ENCODE peak calls at places on chromosomes 1 and 21, in six cellular contexts. K is AG10803; L is astrocyte of the cerebellum; R is choroid plexus epithelial cell; S is HFF-Myc; F is CD4-positive, CD25-positive, alpha-beta regulatory T cell. E is an unnamed sample.

GRCh38 chr1:178727014-178727895 is 2.2 kb downstream of the RALGPS2 start:
- DNase-seq in R (no peak), S (no peak), F (no peak), K (no peak), L (no peak), E (no peak)

GRCh38 chr1:40563266-40563665 is 31.8 kb downstream of the ZNF684 start:
- DNase-seq in K (no peak), F (no peak), S (no peak), R (no peak), L (no peak), E (no peak)

GRCh38 chr1:100219457-100219856 is 30.2 kb downstream of the DBT start:
- DNase-seq in K (no peak), R (no peak), S (no peak), L (no peak), F (no peak), E (no peak)

GRCh38 chr21:29077651-29078090 is 4.2 kb upstream of the CCT8 start:
- DNase-seq in S (no peak), R (peak; percentile 68), F (peak; percentile 18), K (peak; percentile 32), L (no peak), E (no peak)

GRCh38 chr1:224615861-224616760 is at the start of gene CNIH3:
- DNase-seq in R (peak; percentile 36), S (peak; percentile 90), F (peak; percentile 21), K (peak; percentile 69), L (peak; percentile 68), E (peak; percentile 53)

GRCh38 chr21:26719750-26720149 is 125.5 kb downstream of the ADAMTS1 start:
- DNase-seq in R (no peak), L (no peak), K (peak; percentile 17), F (no peak), S (no peak), E (no peak)

GRCh38 chr1:156767879-156768608 is 709 bp downstream of the PRCC start:
- DNase-seq in L (no peak), F (no peak), S (no peak), K (peak; percentile 18), R (peak; percentile 31), E (no peak)

GRCh38 chr1:162349635-162350330 is 26.9 kb downstream of the SPATA46 start:
- DNase-seq in L (peak; percentile 26), S (peak; percentile 72), K (peak; percentile 72), F (no peak), R (peak; percentile 90), E (no peak)

GRCh38 chr1:167198518-167199133 is 22.1 kb upstream of the POU2F1 start:
- DNase-seq in K (no peak), R (no peak), L (no peak), S (no peak), F (no peak), E (no peak)

GRCh38 chr1:77524038-77524437 is 158.4 kb downstream of the ZZZ3 start:
- DNase-seq in R (no peak), S (no peak), F (no peak), K (no peak), L (no peak), E (no peak)

GRCh38 chr1:227917081-227917950 is 30.4 kb downstream of the WNT9A start:
- DNase-seq in R (no peak), L (no peak), F (no peak), K (no peak), S (no peak), E (no peak)

GRCh38 chr1:30878016-30878415 is 30.5 kb downstream of the SDC3 start:
- DNase-seq in L (no peak), F (no peak), K (no peak), S (no peak), R (no peak), E (no peak)

GRCh38 chr1:20413136-20413790 is 72.7 kb downstream of the CAMK2N1 start:
- DNase-seq in R (no peak), F (no peak), S (no peak), K (no peak), L (no peak), E (no peak)

GRCh38 chr1:235908742-235909520 is 42.2 kb upstream of the LYST start:
- DNase-seq in K (peak; percentile 92), R (peak; percentile 64), L (peak; percentile 54), F (no peak), S (no peak), E (no peak)

GRCh38 chr1:182955596-182956588 is 2.9 kb upstream of the SHCBP1L start:
- DNase-seq in R (peak; percentile 86), L (peak; percentile 54), F (no peak), S (peak; percentile 11), K (peak; percentile 97), E (no peak)

GRCh38 chr1:229879746-229880145 is 187.3 kb upstream of the GALNT2 start:
- DNase-seq in R (no peak), F (no peak), K (no peak), L (no peak), S (no peak), E (no peak)

GRCh38 chr1:33147997-33148314 is 33.9 kb downstream of the TRIM62 start:
- DNase-seq in K (peak; percentile 44), L (no peak), F (no peak), R (peak; percentile 74), S (no peak), E (peak; percentile 57)

GRCh38 chr1:38516560-38516959 is 343.0 kb downstream of the RRAGC start:
- DNase-seq in L (no peak), K (no peak), F (no peak), S (no peak), R (no peak), E (no peak)

GRCh38 chr21:35628331-35628730 is 432.0 kb downstream of the SETD4 start:
- DNase-seq in F (no peak), K (no peak), L (no peak), S (no peak), R (no peak), E (no peak)

GRCh38 chr1:230208619-230209261 is 141.7 kb downstream of the GALNT2 start:
- DNase-seq in L (no peak), K (no peak), S (no peak), F (no peak), R (no peak), E (no peak)

GRCh38 chr21:37073417-37074194 is 552 bp downstream of the TTC3 start:
- DNase-seq in L (no peak), S (no peak), F (peak; percentile 80), R (peak; percentile 37), K (peak; percentile 45), E (no peak)

GRCh38 chr1:32886012-32886827 is at the start of gene HPCA:
- DNase-seq in F (no peak), L (no peak), R (peak; percentile 57), K (peak; percentile 28), S (no peak), E (peak; percentile 89)

GRCh38 chr1:164320780-164321683 is 238.0 kb upstream of the PBX1 start:
- DNase-seq in K (peak; percentile 13), L (peak; percentile 11), F (no peak), S (no peak), R (peak; percentile 24), E (peak; percentile 64)

GRCh38 chr21:31475223-31475622 is 131.2 kb upstream of the TIAM1 start:
- DNase-seq in S (no peak), K (no peak), F (no peak), L (no peak), R (no peak), E (no peak)

GRCh38 chr1:26986658-26987057 is 6.8 kb upstream of the TRNP1 start:
- DNase-seq in R (no peak), S (no peak), F (no peak), L (no peak), K (no peak), E (no peak)

GRCh38 chr21:16072176-16072575 is 342.4 kb downstream of the USP25 start:
- DNase-seq in K (no peak), S (no peak), L (no peak), F (no peak), R (no peak), E (no peak)

GRCh38 chr21:16072692-16073091 is 342.9 kb downstream of the USP25 start:
- DNase-seq in L (peak; percentile 87), R (peak; percentile 75), S (peak; percentile 92), K (peak; percentile 89), F (no peak), E (no peak)

GRCh38 chr21:16071761-16072160 is 342.0 kb downstream of the USP25 start:
- DNase-seq in F (no peak), S (no peak), K (no peak), R (no peak), L (no peak), E (peak; percentile 30)

GRCh38 chr21:16074950-16075489 is 345.2 kb downstream of the USP25 start:
- DNase-seq in R (no peak), S (no peak), F (no peak), L (no peak), K (no peak), E (no peak)

DNA sequence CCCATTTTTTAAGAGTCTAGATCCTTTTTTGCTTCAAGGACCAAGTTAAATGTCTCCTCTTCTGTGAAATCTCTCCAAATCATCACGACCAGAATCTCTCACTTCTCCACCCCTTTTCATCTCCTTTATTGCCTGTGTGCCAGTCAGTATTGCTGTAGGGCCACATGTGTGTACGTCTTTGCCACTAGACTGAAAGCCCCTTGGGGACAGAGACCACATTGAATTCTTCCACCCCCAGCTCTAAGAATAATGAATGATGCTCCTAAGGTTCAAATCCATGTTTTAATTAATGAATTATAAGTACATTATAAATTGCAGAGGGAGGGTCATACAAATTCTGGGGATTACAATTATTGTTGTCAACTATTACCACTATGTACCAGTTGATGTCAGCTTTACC is 343.8 kb downstream of the USP25 start:
- DNase-seq in F (no peak), L (no peak), K (no peak), S (no peak), R (no peak), E (no peak)
- H3K4me3 ChIP-seq in F (no peak overlapping the region), L (peak overlapping the region; percentile 9), K (no peak overlapping the region), S (no peak overlapping the region), R (no peak overlapping the region), E (no peak overlapping the region)

DNA sequence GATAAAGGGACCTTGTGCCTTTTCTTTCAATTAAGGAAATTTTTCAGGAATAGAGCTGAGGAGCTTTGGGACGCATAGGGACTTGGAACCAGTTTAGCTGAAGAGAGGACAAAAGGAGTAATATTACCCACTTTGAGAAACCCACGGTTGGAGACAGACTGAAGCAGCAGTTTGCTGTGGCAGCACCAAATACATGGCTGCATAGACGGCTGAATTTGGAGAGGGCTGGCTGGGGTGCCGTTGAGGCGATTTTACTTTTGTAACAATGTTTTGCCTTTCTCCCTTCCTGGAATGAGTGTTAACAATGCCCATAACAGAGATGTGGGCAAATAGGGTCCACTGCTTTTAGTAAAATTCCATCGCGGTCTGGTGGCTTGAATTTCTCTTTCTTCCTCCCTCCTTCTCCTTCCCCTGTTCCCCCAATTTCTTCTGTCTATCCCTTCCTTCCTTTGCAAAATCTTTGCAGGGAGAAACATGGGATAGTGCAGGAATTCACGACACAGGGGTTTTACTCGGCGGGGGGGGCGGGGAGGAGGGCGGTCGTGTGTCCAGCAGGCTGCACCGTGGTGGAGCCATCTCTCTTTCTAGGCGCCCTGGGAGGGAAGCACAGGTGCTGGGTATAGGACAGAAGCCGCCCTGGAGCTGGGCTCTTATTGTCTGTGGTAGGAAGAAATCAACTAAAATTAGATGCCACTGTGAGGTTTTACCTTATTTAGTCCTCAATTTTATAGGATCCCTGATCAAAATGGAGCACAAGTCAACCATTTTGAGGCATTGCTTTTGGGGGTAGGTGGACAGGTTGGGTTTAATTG is 6.8 kb downstream of the LHX4 start:
- DNase-seq in S (no peak), R (no peak), K (no peak), L (no peak), F (no peak), E (no peak)
- H3K4me3 ChIP-seq in S (no peak overlapping the region), R (no peak overlapping the region), K (no peak overlapping the region), L (no peak overlapping the region), F (no peak overlapping the region), E (no peak overlapping the region)

GRCh38 chr1:155250633-155251449 is 4.4 kb downstream of the ENTREP3 start:
- DNase-seq in F (peak; percentile 92), L (peak; percentile 79), R (peak; percentile 94), S (no peak), K (peak; percentile 87), E (peak; percentile 93)
- H3K4me3 ChIP-seq in F (peak overlapping the region; percentile 26), L (peak overlapping the region; percentile 18), R (peak overlapping the region; percentile 45), S (no peak overlapping the region), K (no peak overlapping the region), E (no peak overlapping the region)

GRCh38 chr1:220895412-220895946 is 16.2 kb downstream of the HLX start:
- DNase-seq in F (no peak), R (no peak), K (no peak), S (no peak), L (no peak), E (no peak)
- H3K4me3 ChIP-seq in F (no peak overlapping the region), R (no peak overlapping the region), K (no peak overlapping the region), S (no peak overlapping the region), L (no peak overlapping the region), E (no peak overlapping the region)

E was measured in HAP-1.